ENCODE peak calls at places on chromosome 10, in seven cellular contexts. One of them, this sample, is unnamed.

GRCh38 chr10:78042058-78042751 is 8.5 kb downstream of the RPS24 start:
- DNase-seq in T follicular helper cell: no peak
- DNase-seq in ELF-1: no peak
- DNase-seq in colonic mucosa: no peak
- DNase-seq in BJ: no peak
- DNase-seq in stimulated activated CD8-positive, alpha-beta memory T cell treated with anti-CD3 and anti-CD28 coated beads, Interleukin-4, amount 100 ng/mL, for 48 hours: peak; percentile 35
- DNase-seq in thoracic aorta: no peak
- DNase-seq in this sample: no peak

GRCh38 chr10:67119648-67120047 is 193.8 kb downstream of the LRRTM3 start:
- DNase-seq in T follicular helper cell: no peak
- DNase-seq in ELF-1: no peak
- DNase-seq in colonic mucosa: no peak
- DNase-seq in BJ: no peak
- DNase-seq in stimulated activated CD8-positive, alpha-beta memory T cell treated with anti-CD3 and anti-CD28 coated beads, Interleukin-4, amount 100 ng/mL, for 48 hours: no peak
- DNase-seq in thoracic aorta: no peak
- DNase-seq in this sample: no peak

GRCh38 chr10:10873289-10873688 is 144.4 kb upstream of the CELF2 start:
- DNase-seq in T follicular helper cell: no peak
- DNase-seq in ELF-1: no peak
- DNase-seq in colonic mucosa: no peak
- DNase-seq in BJ: no peak
- DNase-seq in stimulated activated CD8-positive, alpha-beta memory T cell treated with anti-CD3 and anti-CD28 coated beads, Interleukin-4, amount 100 ng/mL, for 48 hours: no peak
- DNase-seq in thoracic aorta: no peak
- DNase-seq in this sample: no peak

GRCh38 chr10:105291571-105291970 is 650.5 kb downstream of the SORCS3 start:
- DNase-seq in T follicular helper cell: no peak
- DNase-seq in ELF-1: no peak
- DNase-seq in colonic mucosa: no peak
- DNase-seq in BJ: no peak
- DNase-seq in stimulated activated CD8-positive, alpha-beta memory T cell treated with anti-CD3 and anti-CD28 coated beads, Interleukin-4, amount 100 ng/mL, for 48 hours: no peak
- DNase-seq in thoracic aorta: no peak
- DNase-seq in this sample: no peak

GRCh38 chr10:17562572-17562971 is 54.6 kb downstream of the HACD1 start:
- DNase-seq in T follicular helper cell: no peak
- DNase-seq in ELF-1: peak; percentile 14
- DNase-seq in colonic mucosa: no peak
- DNase-seq in BJ: no peak
- DNase-seq in stimulated activated CD8-positive, alpha-beta memory T cell treated with anti-CD3 and anti-CD28 coated beads, Interleukin-4, amount 100 ng/mL, for 48 hours: no peak
- DNase-seq in thoracic aorta: no peak
- DNase-seq in this sample: no peak

GRCh38 chr10:57785546-57785945 is 482.1 kb downstream of the IPMK start:
- DNase-seq in T follicular helper cell: no peak
- DNase-seq in ELF-1: peak; percentile 69
- DNase-seq in colonic mucosa: no peak
- DNase-seq in BJ: no peak
- DNase-seq in stimulated activated CD8-positive, alpha-beta memory T cell treated with anti-CD3 and anti-CD28 coated beads, Interleukin-4, amount 100 ng/mL, for 48 hours: no peak
- DNase-seq in thoracic aorta: no peak
- DNase-seq in this sample: no peak

GRCh38 chr10:93579089-93579488 is 12.6 kb downstream of the FFAR4 start:
- DNase-seq in T follicular helper cell: no peak
- DNase-seq in ELF-1: no peak
- DNase-seq in colonic mucosa: peak; percentile 52
- DNase-seq in BJ: no peak
- DNase-seq in stimulated activated CD8-positive, alpha-beta memory T cell treated with anti-CD3 and anti-CD28 coated beads, Interleukin-4, amount 100 ng/mL, for 48 hours: no peak
- DNase-seq in thoracic aorta: no peak
- DNase-seq in this sample: no peak

GRCh38 chr10:126001579-126001978 is 105.2 kb downstream of the FANK1 start:
- DNase-seq in T follicular helper cell: no peak
- DNase-seq in ELF-1: peak; percentile 25
- DNase-seq in colonic mucosa: no peak
- DNase-seq in BJ: no peak
- DNase-seq in stimulated activated CD8-positive, alpha-beta memory T cell treated with anti-CD3 and anti-CD28 coated beads, Interleukin-4, amount 100 ng/mL, for 48 hours: no peak
- DNase-seq in thoracic aorta: no peak
- DNase-seq in this sample: no peak

GRCh38 chr10:12844796-12845524 is 156.6 kb downstream of the CCDC3 start:
- DNase-seq in T follicular helper cell: no peak
- DNase-seq in ELF-1: no peak
- DNase-seq in colonic mucosa: peak; percentile 21
- DNase-seq in BJ: peak; percentile 35
- DNase-seq in stimulated activated CD8-positive, alpha-beta memory T cell treated with anti-CD3 and anti-CD28 coated beads, Interleukin-4, amount 100 ng/mL, for 48 hours: no peak
- DNase-seq in thoracic aorta: no peak
- DNase-seq in this sample: no peak

GRCh38 chr10:71475243-71475871 is 78.6 kb downstream of the CDH23 start:
- DNase-seq in T follicular helper cell: no peak
- DNase-seq in ELF-1: peak; percentile 82
- DNase-seq in colonic mucosa: no peak
- DNase-seq in BJ: no peak
- DNase-seq in stimulated activated CD8-positive, alpha-beta memory T cell treated with anti-CD3 and anti-CD28 coated beads, Interleukin-4, amount 100 ng/mL, for 48 hours: no peak
- DNase-seq in thoracic aorta: no peak
- DNase-seq in this sample: peak; percentile 53

GRCh38 chr10:34875061-34875460 is 60.0 kb upstream of the PARD3 start:
- DNase-seq in T follicular helper cell: no peak
- DNase-seq in ELF-1: no peak
- DNase-seq in colonic mucosa: no peak
- DNase-seq in BJ: no peak
- DNase-seq in stimulated activated CD8-positive, alpha-beta memory T cell treated with anti-CD3 and anti-CD28 coated beads, Interleukin-4, amount 100 ng/mL, for 48 hours: no peak
- DNase-seq in thoracic aorta: no peak
- DNase-seq in this sample: no peak

GRCh38 chr10:14782691-14783363 is 8.1 kb upstream of the FAM107B start:
- DNase-seq in T follicular helper cell: no peak
- DNase-seq in ELF-1: peak; percentile 55
- DNase-seq in colonic mucosa: peak; percentile 29
- DNase-seq in BJ: no peak
- DNase-seq in stimulated activated CD8-positive, alpha-beta memory T cell treated with anti-CD3 and anti-CD28 coated beads, Interleukin-4, amount 100 ng/mL, for 48 hours: peak; percentile 36
- DNase-seq in thoracic aorta: no peak
- DNase-seq in this sample: no peak

GRCh38 chr10:821322-821721 is 110.2 kb downstream of the LARP4B start:
- DNase-seq in T follicular helper cell: no peak
- DNase-seq in ELF-1: no peak
- DNase-seq in colonic mucosa: no peak
- DNase-seq in BJ: peak; percentile 9
- DNase-seq in stimulated activated CD8-positive, alpha-beta memory T cell treated with anti-CD3 and anti-CD28 coated beads, Interleukin-4, amount 100 ng/mL, for 48 hours: no peak
- DNase-seq in thoracic aorta: no peak
- DNase-seq in this sample: no peak

GRCh38 chr10:80530251-80530650 is 7.5 kb upstream of the SH2D4B start:
- DNase-seq in T follicular helper cell: peak; percentile 25
- DNase-seq in ELF-1: no peak
- DNase-seq in colonic mucosa: no peak
- DNase-seq in BJ: no peak
- DNase-seq in stimulated activated CD8-positive, alpha-beta memory T cell treated with anti-CD3 and anti-CD28 coated beads, Interleukin-4, amount 100 ng/mL, for 48 hours: peak; percentile 62
- DNase-seq in thoracic aorta: no peak
- DNase-seq in this sample: no peak

GRCh38 chr10:35041502-35041879 is 48.6 kb downstream of the CUL2 start:
- DNase-seq in T follicular helper cell: no peak
- DNase-seq in ELF-1: no peak
- DNase-seq in colonic mucosa: no peak
- DNase-seq in BJ: no peak
- DNase-seq in stimulated activated CD8-positive, alpha-beta memory T cell treated with anti-CD3 and anti-CD28 coated beads, Interleukin-4, amount 100 ng/mL, for 48 hours: no peak
- DNase-seq in thoracic aorta: no peak
- DNase-seq in this sample: no peak

GRCh38 chr10:89115876-89116627 is 91.1 kb downstream of the CH25H start:
- DNase-seq in T follicular helper cell: no peak
- DNase-seq in ELF-1: no peak
- DNase-seq in colonic mucosa: no peak
- DNase-seq in BJ: no peak
- DNase-seq in stimulated activated CD8-positive, alpha-beta memory T cell treated with anti-CD3 and anti-CD28 coated beads, Interleukin-4, amount 100 ng/mL, for 48 hours: no peak
- DNase-seq in thoracic aorta: no peak
- DNase-seq in this sample: no peak

GRCh38 chr10:71359364-71360046 is 37.2 kb upstream of the CDH23 start:
- DNase-seq in T follicular helper cell: no peak
- DNase-seq in ELF-1: no peak
- DNase-seq in colonic mucosa: no peak
- DNase-seq in BJ: no peak
- DNase-seq in stimulated activated CD8-positive, alpha-beta memory T cell treated with anti-CD3 and anti-CD28 coated beads, Interleukin-4, amount 100 ng/mL, for 48 hours: no peak
- DNase-seq in thoracic aorta: no peak
- DNase-seq in this sample: no peak

GRCh38 chr10:62083868-62084267 is 182.4 kb downstream of the ARID5B start:
- DNase-seq in T follicular helper cell: no peak
- DNase-seq in ELF-1: no peak
- DNase-seq in colonic mucosa: peak; percentile 38
- DNase-seq in BJ: no peak
- DNase-seq in stimulated activated CD8-positive, alpha-beta memory T cell treated with anti-CD3 and anti-CD28 coated beads, Interleukin-4, amount 100 ng/mL, for 48 hours: no peak
- DNase-seq in thoracic aorta: no peak
- DNase-seq in this sample: no peak

GRCh38 chr10:124262249-124262865 is 156.4 kb downstream of the OAT start:
- DNase-seq in T follicular helper cell: no peak
- DNase-seq in ELF-1: no peak
- DNase-seq in colonic mucosa: no peak
- DNase-seq in BJ: no peak
- DNase-seq in stimulated activated CD8-positive, alpha-beta memory T cell treated with anti-CD3 and anti-CD28 coated beads, Interleukin-4, amount 100 ng/mL, for 48 hours: no peak
- DNase-seq in thoracic aorta: no peak
- DNase-seq in this sample: no peak

GRCh38 chr10:102744374-102745051 is 765 bp downstream of the WBP1L start:
- DNase-seq in T follicular helper cell: no peak
- DNase-seq in ELF-1: peak; percentile 18
- DNase-seq in colonic mucosa: no peak
- DNase-seq in BJ: no peak
- DNase-seq in stimulated activated CD8-positive, alpha-beta memory T cell treated with anti-CD3 and anti-CD28 coated beads, Interleukin-4, amount 100 ng/mL, for 48 hours: peak; percentile 40
- DNase-seq in thoracic aorta: no peak
- DNase-seq in this sample: no peak

GRCh38 chr10:125260260-125260659 is 99.9 kb upstream of the CTBP2 start:
- DNase-seq in T follicular helper cell: no peak
- DNase-seq in ELF-1: no peak
- DNase-seq in colonic mucosa: no peak
- DNase-seq in BJ: no peak
- DNase-seq in stimulated activated CD8-positive, alpha-beta memory T cell treated with anti-CD3 and anti-CD28 coated beads, Interleukin-4, amount 100 ng/mL, for 48 hours: no peak
- DNase-seq in thoracic aorta: no peak
- DNase-seq in this sample: no peak

GRCh38 chr10:21265622-21266021 is 259.9 kb downstream of the SKIDA1 start:
- DNase-seq in T follicular helper cell: no peak
- DNase-seq in ELF-1: no peak
- DNase-seq in colonic mucosa: no peak
- DNase-seq in BJ: no peak
- DNase-seq in stimulated activated CD8-positive, alpha-beta memory T cell treated with anti-CD3 and anti-CD28 coated beads, Interleukin-4, amount 100 ng/mL, for 48 hours: no peak
- DNase-seq in thoracic aorta: no peak
- DNase-seq in this sample: no peak

GRCh38 chr10:5625992-5626777 is 40.2 kb downstream of the ASB13 start:
- DNase-seq in T follicular helper cell: no peak
- DNase-seq in ELF-1: no peak
- DNase-seq in colonic mucosa: peak; percentile 32
- DNase-seq in BJ: no peak
- DNase-seq in stimulated activated CD8-positive, alpha-beta memory T cell treated with anti-CD3 and anti-CD28 coated beads, Interleukin-4, amount 100 ng/mL, for 48 hours: no peak
- DNase-seq in thoracic aorta: no peak
- DNase-seq in this sample: no peak

GRCh38 chr10:51269816-51270215 is 195.5 kb downstream of the PRKG1 start:
- DNase-seq in T follicular helper cell: no peak
- DNase-seq in ELF-1: no peak
- DNase-seq in colonic mucosa: no peak
- DNase-seq in BJ: no peak
- DNase-seq in stimulated activated CD8-positive, alpha-beta memory T cell treated with anti-CD3 and anti-CD28 coated beads, Interleukin-4, amount 100 ng/mL, for 48 hours: no peak
- DNase-seq in thoracic aorta: no peak
- DNase-seq in this sample: no peak

This sample was measured in neural progenitor cell.